ENCODE peak calls at places on chromosomes 2 and 18, in nine cellular contexts. U is A673, Y is tibial artery, P is GM23338, V is body of pancreas, Z is thoracic aorta, T is fibroblast of lung, H is astrocyte, M is lower lobe of right lung. E is an unnamed sample.

GRCh38 chr2:119068154-119068725 is 90.3 kb downstream of the C1QL2 start:
- DNase-seq in U (no peak), Y (no peak), P (peak; percentile 4), V (no peak), Z (no peak), T (no peak), H (no peak), M (no peak), E (no peak)

GRCh38 chr2:98502556-98503335 is 58.1 kb downstream of the INPP4A start:
- DNase-seq in U (no peak), Y (no peak), P (no peak), V (no peak), Z (no peak), T (no peak), H (peak; percentile 82), M (no peak), E (no peak)

GRCh38 chr18:13658444-13659204 is 67.7 kb downstream of the FAM210A start:
- DNase-seq in U (no peak), Y (no peak), P (no peak), V (no peak), Z (no peak), T (no peak), H (no peak), M (no peak), E (no peak)

GRCh38 chr2:95073856-95074662 is 47.5 kb downstream of the MRPS5 start:
- DNase-seq in U (no peak), Y (no peak), P (no peak), V (no peak), Z (no peak), T (no peak), H (no peak), M (no peak), E (no peak)

GRCh38 chr2:98907966-98908905 is 27.8 kb downstream of the CRACDL start:
- DNase-seq in U (no peak), Y (no peak), P (no peak), V (no peak), Z (no peak), T (no peak), H (no peak), M (no peak), E (no peak)

GRCh38 chr2:200814917-200815316 is 3.2 kb downstream of the BZW1 start:
- DNase-seq in U (no peak), Y (no peak), P (no peak), V (no peak), Z (no peak), T (peak; percentile 61), H (no peak), M (no peak), E (peak; percentile 40)

GRCh38 chr2:240604939-240605716 is 18.6 kb downstream of the CAPN10 start:
- DNase-seq in U (no peak), Y (no peak), P (no peak), V (no peak), Z (no peak), T (no peak), H (no peak), M (peak; percentile 42), E (no peak)

GRCh38 chr2:148875387-148876051 is 492 bp downstream of the KIF5C start:
- DNase-seq in U (no peak), Y (no peak), P (peak; percentile 44), V (no peak), Z (no peak), T (no peak), H (no peak), M (no peak), E (no peak)

DNA sequence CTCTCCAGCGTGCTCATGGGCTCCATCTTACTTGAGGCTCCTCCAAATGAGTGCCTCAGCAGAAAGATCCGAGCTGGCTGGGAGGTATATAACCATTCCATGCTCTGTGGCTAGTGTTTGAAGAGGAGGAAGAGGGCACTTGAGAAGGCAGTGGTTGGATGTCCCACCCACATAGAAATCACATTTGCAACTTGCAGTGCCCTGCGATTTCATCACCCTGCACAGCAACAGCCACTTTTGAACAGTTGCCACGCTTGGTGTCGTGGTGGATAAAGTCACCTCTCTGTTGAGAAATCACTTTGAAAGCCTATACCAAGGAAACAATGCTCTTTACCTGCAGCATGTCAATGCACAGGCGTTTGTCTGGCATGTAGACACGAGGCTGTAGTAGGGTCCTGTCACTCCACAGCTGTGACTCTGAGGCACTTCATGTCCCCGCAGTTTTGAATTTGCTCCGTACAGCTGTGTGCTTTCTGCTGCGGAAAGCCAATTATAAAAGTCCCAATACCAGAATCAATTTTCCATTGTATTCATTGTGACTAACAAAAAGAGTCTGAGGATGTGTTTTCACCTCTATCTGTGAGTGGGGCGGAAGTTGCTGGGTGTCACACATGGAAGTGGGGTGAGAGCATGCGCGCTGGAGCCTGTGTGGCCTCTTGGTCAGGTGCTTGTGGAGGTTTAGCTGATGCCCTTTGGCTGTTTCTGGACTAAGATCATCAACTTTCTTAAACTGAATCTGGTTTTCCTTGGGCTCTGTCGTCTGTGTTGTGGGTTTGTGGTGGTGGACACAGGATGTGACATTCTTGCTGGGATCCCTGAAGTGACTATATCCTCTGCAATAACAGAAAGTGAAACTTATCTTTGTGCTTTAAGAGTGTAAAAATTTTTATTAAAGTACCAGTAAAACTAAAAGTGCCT is 2.8 kb downstream of the CNDP2 start:
- DNase-seq in U (no peak), Y (peak; percentile 45), P (no peak), V (peak; percentile 70), Z (no peak), T (peak; percentile 4), H (peak; percentile 12), M (peak; percentile 88), E (no peak)
- H3K4me3 ChIP-seq in U (no peak overlapping the region), Y (no peak overlapping the region), P (no peak overlapping the region), V (no peak overlapping the region), Z (peak overlapping the region; percentile 45), T (peak overlapping the region; percentile 1), H (no peak overlapping the region), M (peak overlapping the region; percentile 39), E (peak overlapping the region; percentile 23)

DNA sequence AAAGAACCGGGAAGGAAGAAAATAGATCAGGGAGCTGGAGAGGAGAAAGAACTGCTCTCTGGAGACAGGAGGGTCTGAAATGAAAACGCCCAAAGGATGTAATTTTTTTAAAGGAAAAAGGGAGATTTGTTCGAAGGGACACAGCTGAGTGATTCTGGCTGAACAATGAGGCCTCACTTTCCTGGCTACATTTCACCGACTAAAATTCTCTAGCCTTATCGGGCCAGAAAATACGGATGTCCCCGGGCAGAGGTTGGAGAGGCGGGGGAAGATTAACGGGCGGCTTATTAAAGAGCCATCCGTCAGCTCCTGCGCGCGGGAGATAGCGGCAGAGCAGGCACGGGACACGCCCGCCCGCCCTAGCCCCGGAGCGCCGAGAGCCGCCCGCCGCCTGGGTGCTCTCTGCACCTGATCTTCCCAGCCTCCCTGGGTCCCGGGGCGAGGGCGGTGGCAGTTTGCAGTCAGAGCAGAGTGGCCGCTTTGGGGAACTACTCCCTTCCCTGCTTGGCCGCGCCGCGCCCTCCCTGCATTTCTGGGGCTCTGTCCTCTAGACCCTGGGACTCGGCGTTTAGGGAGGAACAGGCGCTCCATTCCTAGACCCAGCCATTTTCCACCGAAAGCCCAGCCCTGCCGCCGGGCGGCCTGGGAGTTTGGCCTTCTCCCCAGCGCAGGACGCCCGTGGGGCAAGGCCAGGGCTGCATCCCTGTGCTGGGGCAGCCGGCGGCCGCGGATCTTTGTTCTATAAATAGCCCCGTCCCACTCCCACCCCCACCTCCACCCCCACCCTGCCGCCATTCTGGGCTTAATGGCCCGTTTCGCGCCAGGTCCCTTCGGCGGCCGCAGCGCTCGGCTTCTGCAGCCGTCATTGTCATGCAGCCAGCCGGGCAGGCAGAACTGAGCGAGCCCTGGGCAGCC is 6.5 kb downstream of the GAD1 start:
- DNase-seq in U (no peak), Y (no peak), P (peak; percentile 71), V (no peak), Z (no peak), T (no peak), H (no peak), M (no peak), E (no peak)
- H3K4me1 ChIP-seq in U (peaks cover 24% of the 10 kb centered on the region), Y (peaks cover 51% of the 10 kb centered on the region), P (peaks cover 51% of the 10 kb centered on the region), V (peaks cover 42% of the 10 kb centered on the region), Z (peaks cover 50% of the 10 kb centered on the region), T (no peaks in the 10 kb centered on the region), H (peaks cover 14% of the 10 kb centered on the region), M (peaks cover 51% of the 10 kb centered on the region), E (no peaks in the 10 kb centered on the region)

GRCh38 chr2:47346107-47346506 is 56.8 kb upstream of the MSH2 start:
- DNase-seq in U (no peak), Y (no peak), P (peak; percentile 74), V (no peak), Z (no peak), T (no peak), H (no peak), M (no peak), E (no peak)

GRCh38 chr2:47346669-47347068 is 56.3 kb upstream of the MSH2 start:
- DNase-seq in U (no peak), Y (no peak), P (no peak), V (no peak), Z (no peak), T (no peak), H (no peak), M (no peak), E (no peak)

GRCh38 chr2:47345584-47345913 is 57.4 kb upstream of the MSH2 start:
- DNase-seq in U (no peak), Y (no peak), P (no peak), V (no peak), Z (no peak), T (no peak), H (no peak), M (no peak), E (no peak)

GRCh38 chr2:47339745-47340541 is 63.0 kb upstream of the MSH2 start:
- DNase-seq in U (no peak), Y (no peak), P (no peak), V (peak; percentile 39), Z (no peak), T (no peak), H (peak; percentile 26), M (no peak), E (no peak)

DNA sequence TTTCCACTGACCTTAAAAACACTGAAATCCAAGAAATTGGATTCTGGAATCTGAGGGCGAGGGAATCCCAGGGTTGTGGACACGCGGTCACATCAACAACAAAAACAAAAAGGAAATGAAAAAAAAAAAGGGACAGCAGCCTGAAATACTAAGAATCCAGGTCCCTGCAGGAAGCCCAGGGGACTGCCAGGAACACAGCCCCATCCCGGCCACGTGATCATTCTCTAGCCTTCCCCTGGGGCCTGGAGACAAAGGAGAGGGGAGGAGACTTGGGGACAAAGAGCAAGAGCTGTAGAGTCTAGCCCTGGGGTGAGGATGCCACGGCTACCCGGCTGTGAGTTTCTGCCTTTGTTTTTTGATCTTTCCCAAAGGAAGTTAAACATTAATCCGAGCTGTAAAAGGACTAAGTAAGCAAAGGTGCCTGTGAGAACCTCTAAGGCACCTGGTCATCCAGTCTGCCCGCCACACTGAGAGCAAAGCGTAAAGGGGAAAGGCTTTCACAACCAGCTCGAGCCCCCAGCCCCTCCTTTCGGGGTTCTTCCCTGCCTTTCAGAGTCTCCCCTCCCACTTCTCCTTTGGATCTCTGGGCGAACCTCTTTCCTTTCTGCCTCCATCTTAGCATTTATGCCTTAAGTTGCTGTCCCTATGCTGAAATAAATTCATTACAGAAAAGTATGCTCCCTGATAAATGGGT is 57.9 kb upstream of the MSH2 start:
- DNase-seq in U (peak; percentile 98), Y (peak; percentile 33), P (peak; percentile 99), V (peak; percentile 91), Z (no peak), T (peak; percentile 73), H (peak; percentile 80), M (peak; percentile 86), E (no peak)
- H3K4me3 ChIP-seq in U (peak overlapping the region; percentile 41), Y (no peak overlapping the region), P (peak overlapping the region; percentile 52), V (no peak overlapping the region), Z (peak overlapping the region; percentile 56), T (peak overlapping the region; percentile 15), H (peak overlapping the region; percentile 62), M (peak overlapping the region; percentile 44), E (peak overlapping the region; percentile 34)

DNA sequence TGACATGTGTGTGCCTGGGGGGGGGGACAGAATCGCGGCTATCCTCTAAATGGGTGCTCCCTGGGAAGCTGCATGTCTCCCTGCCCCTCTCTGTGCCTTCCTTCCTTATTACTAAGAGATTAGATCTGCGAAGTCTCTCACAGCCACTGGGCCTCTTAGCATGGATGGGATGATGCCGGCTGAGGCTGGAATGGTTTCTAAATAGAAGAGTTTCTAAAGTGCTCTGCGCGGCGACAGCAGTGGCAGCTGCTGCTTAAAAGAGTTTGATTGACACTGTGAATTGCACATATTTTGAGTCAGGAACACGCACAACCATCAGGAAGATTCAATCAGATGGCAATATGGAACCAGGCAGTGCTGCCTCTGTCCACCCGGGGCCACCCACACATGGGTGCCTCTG is 163.7 kb downstream of the CLIP4 start:
- DNase-seq in U (no peak), Y (no peak), P (no peak), V (no peak), Z (no peak), T (no peak), H (no peak), M (no peak), E (no peak)
- H3K4me1 ChIP-seq in U (peaks cover 15% of the 10 kb centered on the region), Y (peaks cover 8% of the 10 kb centered on the region), P (no peaks in the 10 kb centered on the region), V (peaks cover 8% of the 10 kb centered on the region), Z (peaks cover 6% of the 10 kb centered on the region), T (no peaks in the 10 kb centered on the region), H (peaks cover 11% of the 10 kb centered on the region), M (no peaks in the 10 kb centered on the region), E (peaks cover 11% of the 10 kb centered on the region)